ENCODE peak calls at places on chromosomes 5 and 9, in four cellular contexts. H is progenitor cell of endocrine pancreas, M is posterior cingulate gyrus, U is choroid plexus epithelial cell. T is an unnamed sample.

GRCh38 chr5:73433982-73434342 is 14.6 kb downstream of the FOXD1 start:
- DNase-seq in U (peak), M (no peak), H (no peak), T (no peak)

GRCh38 chr9:129412814-129413536 is 207.9 kb downstream of the C9orf50 start:
- DNase-seq in H (no peak), U (peak), M (peak), T (peak)

GRCh38 chr5:4252322-4252721 is 656.7 kb downstream of the IRX1 start:
- DNase-seq in H (no peak), M (no peak), U (no peak), T (no peak)

GRCh38 chr9:94533155-94533554 is 21.7 kb upstream of the PCAT7 start:
- DNase-seq in U (no peak), H (no peak), M (no peak), T (no peak)

GRCh38 chr9:127976498-127976897 is 4.3 kb downstream of the EEIG1 start:
- DNase-seq in H (no peak), M (no peak), U (no peak), T (peak)

GRCh38 chr9:135450956-135451355 is 28.6 kb upstream of the PPP1R26 start:
- DNase-seq in M (no peak), H (no peak), U (no peak), T (no peak)

GRCh38 chr5:39566891-39567290 is 142.1 kb upstream of the DAB2 start:
- DNase-seq in M (no peak), H (no peak), U (no peak), T (no peak)

GRCh38 chr9:131012023-131012334 is 3.0 kb downstream of the LAMC3 start:
- DNase-seq in H (no peak), M (no peak), U (peak), T (no peak)

GRCh38 chr9:126524353-126525077 is 89.2 kb upstream of the LMX1B start:
- DNase-seq in H (no peak), U (no peak), M (no peak), T (no peak)

GRCh38 chr9:3768698-3769458 is 243.1 kb upstream of the RFX3 start:
- DNase-seq in U (no peak), H (no peak), M (no peak), T (no peak)

GRCh38 chr9:17031546-17031945 is 103.3 kb upstream of the CNTLN start:
- DNase-seq in M (no peak), H (no peak), U (peak), T (no peak)

GRCh38 chr5:127412698-127413097 is 104.7 kb upstream of the PRRC1 start:
- DNase-seq in H (no peak), M (no peak), U (no peak), T (no peak)

GRCh38 chr9:126984969-126985368 is 70.4 kb downstream of the RALGPS1 start:
- DNase-seq in H (no peak), M (no peak), U (no peak), T (no peak)

GRCh38 chr5:141669519-141669918 is 12.5 kb downstream of the ARAP3 start:
- DNase-seq in M (no peak), H (no peak), U (no peak), T (no peak)

GRCh38 chr5:142826741-142827492 is 56.7 kb downstream of the ARHGAP26 start:
- DNase-seq in U (peak), M (no peak), H (no peak), T (no peak)

GRCh38 chr5:7364226-7364875 is 31.6 kb upstream of the ADCY2 start:
- DNase-seq in H (no peak), M (no peak), U (no peak), T (no peak)

GRCh38 chr5:104126980-104127379 is 564.4 kb upstream of the NUDT12 start:
- DNase-seq in M (no peak), U (peak), H (no peak), T (no peak)

GRCh38 chr9:111605041-111605559 is 5.7 kb upstream of the PTGR1 start:
- DNase-seq in U (no peak), M (no peak), H (no peak), T (no peak)

GRCh38 chr5:40224421-40224820 is 455.3 kb upstream of the PTGER4 start:
- DNase-seq in M (no peak), U (peak), H (no peak), T (no peak)

GRCh38 chr5:29950416-29951145 is 1242.9 kb upstream of the CDH6 start:
- DNase-seq in M (no peak), H (no peak), U (no peak), T (no peak)

GRCh38 chr5:129904102-129904666 is at the start of gene CHSY3:
- DNase-seq in H (peak), M (peak), U (peak), T (no peak)

GRCh38 chr5:192970-193831 is 1.9 kb downstream of the LRRC14B start:
- DNase-seq in M (no peak), H (no peak), U (no peak), T (no peak)

GRCh38 chr5:73899055-73899454 is 273.1 kb downstream of the ARHGEF28 start:
- DNase-seq in M (no peak), U (no peak), H (no peak), T (no peak)

GRCh38 chr5:62717211-62717927 is 138.8 kb downstream of the LRRC70 start:
- DNase-seq in U (peak), H (no peak), M (no peak), T (no peak)

GRCh38 chr9:114155263-114155966 is at the start of gene COL27A1:
- DNase-seq in U (peak), M (peak), H (peak), T (peak)

GRCh38 chr5:149550608-149551226 is 522 bp downstream of the CSNK1A1 start:
- DNase-seq in U (peak), M (no peak), H (no peak), T (no peak)

GRCh38 chr9:137411670-137412380 is 11.1 kb downstream of the EXD3 start:
- DNase-seq in H (no peak), U (peak), M (no peak), T (no peak)

GRCh38 chr5:125199968-125200841 is 453.8 kb upstream of the ZNF608 start:
- DNase-seq in H (no peak), U (peak), M (peak), T (no peak)

GRCh38 chr9:89493671-89494070 is 4.2 kb downstream of the SEMA4D start:
- DNase-seq in M (no peak), U (no peak), H (no peak), T (no peak)

GRCh38 chr9:120937127-120937526 is 10.5 kb upstream of the TRAF1 start:
- DNase-seq in U (no peak), H (no peak), M (no peak), T (no peak)

GRCh38 chr9:109507421-109507838 is 9.3 kb upstream of the PTPN3 start:
- DNase-seq in H (no peak), U (peak), M (no peak), T (no peak)

GRCh38 chr9:113582698-113583200 is 119.2 kb downstream of the RGS3 start:
- DNase-seq in M (no peak), H (no peak), U (no peak), T (no peak)

GRCh38 chr5:126852104-126852531 is 75.2 kb downstream of the LMNB1 start:
- DNase-seq in H (no peak), U (peak), M (no peak), T (peak)

GRCh38 chr9:130307667-130307943 is 42.0 kb downstream of the HMCN2 start:
- DNase-seq in H (no peak), M (no peak), U (no peak), T (no peak)

GRCh38 chr5:174426388-174426787 is 298.0 kb upstream of the MSX2 start:
- DNase-seq in M (no peak), H (no peak), U (no peak), T (no peak)

GRCh38 chr9:77820293-77820954 is 172.3 kb upstream of the GNA14 start:
- DNase-seq in U (peak), H (no peak), M (no peak), T (no peak)

GRCh38 chr5:40871177-40871576 is 30.0 kb downstream of the CARD6 start:
- DNase-seq in H (no peak), M (no peak), U (peak), T (no peak)

T was measured in T-cell.